ENCODE peak calls at places on chromosomes 3 and 15, in six cellular contexts. Y is head of caudate nucleus; D is colonic mucosa; C is effector memory CD4-positive, alpha-beta T cell; I is frontal cortex; J is OCI-LY7. O is an unnamed sample.

GRCh38 chr3:101329016-101329673 is 8.8 kb upstream of the IMPG2 start:
- DNase-seq in Y (no peak), D (no peak), C (no peak), I (no peak), J (no peak), O (no peak)

GRCh38 chr3:51967384-51968174 is at the start of gene PCBP4:
- DNase-seq in Y (peak; percentile 88), D (peak; percentile 64), C (peak; percentile 31), I (peak; percentile 81), J (no peak), O (peak; percentile 83)

GRCh38 chr15:89330881-89331595 is 3.6 kb downstream of the POLG start:
- DNase-seq in Y (no peak), D (no peak), C (no peak), I (no peak), J (no peak), O (no peak)

GRCh38 chr3:10344147-10344943 is 23.4 kb upstream of the SEC13 start:
- DNase-seq in Y (peak; percentile 61), D (peak; percentile 34), C (peak; percentile 29), I (peak; percentile 69), J (peak; percentile 78), O (no peak)

GRCh38 chr15:70853270-70853854 is 595 bp downstream of the LARP6 start:
- DNase-seq in Y (peak; percentile 38), D (no peak), C (no peak), I (peak; percentile 47), J (no peak), O (no peak)

GRCh38 chr15:69451951-69452701 is 492 bp upstream of the RPLP1 start:
- DNase-seq in Y (peak; percentile 23), D (no peak), C (no peak), I (no peak), J (peak; percentile 47), O (no peak)

GRCh38 chr3:42803800-42804112 is 534 bp downstream of the HIGD1A start:
- DNase-seq in Y (no peak), D (peak; percentile 57), C (peak; percentile 7), I (peak; percentile 26), J (peak; percentile 64), O (no peak)

GRCh38 chr3:179133575-179133974 is 14.6 kb upstream of the PIK3CA start:
- DNase-seq in Y (no peak), D (no peak), C (no peak), I (no peak), J (no peak), O (no peak)

GRCh38 chr15:65368646-65369045 is 9.2 kb downstream of the IGDCC3 start:
- DNase-seq in Y (no peak), D (no peak), C (no peak), I (no peak), J (no peak), O (no peak)

GRCh38 chr3:133269393-133269792 is 130.5 kb upstream of the BFSP2 start:
- DNase-seq in Y (no peak), D (no peak), C (no peak), I (no peak), J (no peak), O (no peak)

GRCh38 chr3:14532691-14533456 is 7.3 kb downstream of the GRIP2 start:
- DNase-seq in Y (no peak), D (peak; percentile 82), C (no peak), I (no peak), J (peak; percentile 26), O (no peak)

GRCh38 chr3:16101295-16102186 is 72.9 kb upstream of the GALNT15 start:
- DNase-seq in Y (peak; percentile 81), D (peak; percentile 82), C (no peak), I (no peak), J (no peak), O (peak; percentile 76)

GRCh38 chr3:133424937-133425869 is 25.3 kb downstream of the BFSP2 start:
- DNase-seq in Y (no peak), D (no peak), C (no peak), I (no peak), J (no peak), O (no peak)

GRCh38 chr3:139248593-139249255 is 95.1 kb upstream of the MRPS22 start:
- DNase-seq in Y (no peak), D (no peak), C (no peak), I (no peak), J (no peak), O (no peak)

GRCh38 chr15:70078578-70079417 is 18.9 kb downstream of the TLE3 start:
- DNase-seq in Y (no peak), D (peak; percentile 50), C (no peak), I (no peak), J (no peak), O (no peak)

GRCh38 chr3:191775451-191776233 is 314.7 kb downstream of the PYDC2 start:
- DNase-seq in Y (no peak), D (no peak), C (no peak), I (no peak), J (no peak), O (no peak)

GRCh38 chr15:61687124-61687523 is 373.1 kb downstream of the VPS13C start:
- DNase-seq in Y (no peak), D (no peak), C (no peak), I (no peak), J (no peak), O (no peak)